ENCODE peak calls at places on chromosomes 16 and 17, in seven cellular contexts. One of them, this sample, is unnamed.
A peak's percentile ranks its signal among the peaks of the same experiment; 100 is the strongest.

GRCh38 chr16:70572050-70572925 is 48.7 kb downstream of the SF3B3 start:
- DNase-seq in smooth muscle cell of the brain vasculature: no peak
- DNase-seq in cardiac fibroblast: peak; percentile 47
- DNase-seq in Calu3: no peak
- DNase-seq in lung: no peak
- DNase-seq in DMS153: no peak
- DNase-seq in GM04503: no peak
- DNase-seq in this sample: no peak

GRCh38 chr16:23424292-23424958 is 28.6 kb downstream of the COG7 start:
- DNase-seq in smooth muscle cell of the brain vasculature: no peak
- DNase-seq in cardiac fibroblast: no peak
- DNase-seq in Calu3: no peak
- DNase-seq in lung: peak; percentile 48
- DNase-seq in DMS153: peak; percentile 53
- DNase-seq in GM04503: no peak
- DNase-seq in this sample: peak; percentile 40

GRCh38 chr16:77336637-77337036 is 98.2 kb downstream of the ADAMTS18 start:
- DNase-seq in smooth muscle cell of the brain vasculature: peak; percentile 57
- DNase-seq in cardiac fibroblast: peak; percentile 65
- DNase-seq in Calu3: no peak
- DNase-seq in lung: no peak
- DNase-seq in DMS153: no peak
- DNase-seq in GM04503: no peak
- DNase-seq in this sample: peak; percentile 32

GRCh38 chr16:51960931-51961330 is 586.0 kb downstream of the TOX3 start:
- DNase-seq in smooth muscle cell of the brain vasculature: no peak
- DNase-seq in cardiac fibroblast: no peak
- DNase-seq in Calu3: no peak
- DNase-seq in lung: no peak
- DNase-seq in DMS153: no peak
- DNase-seq in GM04503: no peak
- DNase-seq in this sample: no peak

GRCh38 chr17:76478730-76479514 is 11.5 kb downstream of the AANAT start:
- DNase-seq in smooth muscle cell of the brain vasculature: no peak
- DNase-seq in cardiac fibroblast: no peak
- DNase-seq in Calu3: no peak
- DNase-seq in lung: no peak
- DNase-seq in DMS153: no peak
- DNase-seq in GM04503: no peak
- DNase-seq in this sample: no peak

GRCh38 chr16:85029413-85029794 is 1.8 kb downstream of the KIAA0513 start:
- DNase-seq in smooth muscle cell of the brain vasculature: no peak
- DNase-seq in cardiac fibroblast: peak; percentile 73
- DNase-seq in Calu3: no peak
- DNase-seq in lung: no peak
- DNase-seq in DMS153: no peak
- DNase-seq in GM04503: no peak
- DNase-seq in this sample: no peak

GRCh38 chr16:87045462-87046216 is 271.6 kb downstream of the C16orf95 start:
- DNase-seq in smooth muscle cell of the brain vasculature: no peak
- DNase-seq in cardiac fibroblast: no peak
- DNase-seq in Calu3: no peak
- DNase-seq in lung: no peak
- DNase-seq in DMS153: no peak
- DNase-seq in GM04503: no peak
- DNase-seq in this sample: no peak

GRCh38 chr16:9340402-9341095 is 249.1 kb downstream of the HAPSTR1 start:
- DNase-seq in smooth muscle cell of the brain vasculature: no peak
- DNase-seq in cardiac fibroblast: no peak
- DNase-seq in Calu3: no peak
- DNase-seq in lung: no peak
- DNase-seq in DMS153: peak; percentile 54
- DNase-seq in GM04503: no peak
- DNase-seq in this sample: no peak

GRCh38 chr17:59221159-59221847 is 992 bp downstream of the GDPD1 start:
- DNase-seq in smooth muscle cell of the brain vasculature: no peak
- DNase-seq in cardiac fibroblast: peak; percentile 14
- DNase-seq in Calu3: no peak
- DNase-seq in lung: no peak
- DNase-seq in DMS153: peak; percentile 0
- DNase-seq in GM04503: no peak
- DNase-seq in this sample: no peak

GRCh38 chr16:87145181-87146176 is 171.7 kb downstream of the C16orf95 start:
- DNase-seq in smooth muscle cell of the brain vasculature: peak; percentile 50
- DNase-seq in cardiac fibroblast: peak; percentile 94
- DNase-seq in Calu3: peak; percentile 90
- DNase-seq in lung: no peak
- DNase-seq in DMS153: no peak
- DNase-seq in GM04503: no peak
- DNase-seq in this sample: no peak

GRCh38 chr17:78166416-78166815 is 2.0 kb upstream of the SYNGR2 start:
- DNase-seq in smooth muscle cell of the brain vasculature: no peak
- DNase-seq in cardiac fibroblast: no peak
- DNase-seq in Calu3: no peak
- DNase-seq in lung: no peak
- DNase-seq in DMS153: no peak
- DNase-seq in GM04503: no peak
- DNase-seq in this sample: peak; percentile 33

GRCh38 chr17:47218896-47219430 is 9.8 kb downstream of the MYL4 start:
- DNase-seq in smooth muscle cell of the brain vasculature: no peak
- DNase-seq in cardiac fibroblast: no peak
- DNase-seq in Calu3: no peak
- DNase-seq in lung: no peak
- DNase-seq in DMS153: no peak
- DNase-seq in GM04503: no peak
- DNase-seq in this sample: no peak

GRCh38 chr17:66468241-66469087 is 166.1 kb downstream of the PRKCA start:
- DNase-seq in smooth muscle cell of the brain vasculature: no peak
- DNase-seq in cardiac fibroblast: peak; percentile 42
- DNase-seq in Calu3: no peak
- DNase-seq in lung: no peak
- DNase-seq in DMS153: no peak
- DNase-seq in GM04503: no peak
- DNase-seq in this sample: no peak

GRCh38 chr16:72963921-72964320 is 84.0 kb downstream of the ZFHX3 start:
- DNase-seq in smooth muscle cell of the brain vasculature: no peak
- DNase-seq in cardiac fibroblast: peak; percentile 47
- DNase-seq in Calu3: no peak
- DNase-seq in lung: no peak
- DNase-seq in DMS153: no peak
- DNase-seq in GM04503: no peak
- DNase-seq in this sample: no peak

GRCh38 chr17:45289316-45290268 is 27.2 kb downstream of the MAP3K14 start:
- DNase-seq in smooth muscle cell of the brain vasculature: no peak
- DNase-seq in cardiac fibroblast: no peak
- DNase-seq in Calu3: no peak
- DNase-seq in lung: no peak
- DNase-seq in DMS153: no peak
- DNase-seq in GM04503: no peak
- DNase-seq in this sample: no peak

GRCh38 chr16:70708381-70709253 is 22.8 kb upstream of the MTSS2 start:
- DNase-seq in smooth muscle cell of the brain vasculature: no peak
- DNase-seq in cardiac fibroblast: no peak
- DNase-seq in Calu3: no peak
- DNase-seq in lung: no peak
- DNase-seq in DMS153: no peak
- DNase-seq in GM04503: no peak
- DNase-seq in this sample: no peak

GRCh38 chr17:33968350-33969044 is 286.6 kb upstream of the CCL2 start:
- DNase-seq in smooth muscle cell of the brain vasculature: no peak
- DNase-seq in cardiac fibroblast: no peak
- DNase-seq in Calu3: no peak
- DNase-seq in lung: no peak
- DNase-seq in DMS153: peak; percentile 62
- DNase-seq in GM04503: no peak
- DNase-seq in this sample: no peak

GRCh38 chr17:42937712-42938596 is 26.3 kb downstream of the AARSD1 start:
- DNase-seq in smooth muscle cell of the brain vasculature: no peak
- DNase-seq in cardiac fibroblast: peak; percentile 78
- DNase-seq in Calu3: peak; percentile 69
- DNase-seq in lung: peak; percentile 31
- DNase-seq in DMS153: peak; percentile 45
- DNase-seq in GM04503: no peak
- DNase-seq in this sample: peak; percentile 34

GRCh38 chr16:62548095-62548494 is 511.9 kb upstream of the CDH8 start:
- DNase-seq in smooth muscle cell of the brain vasculature: no peak
- DNase-seq in cardiac fibroblast: no peak
- DNase-seq in Calu3: no peak
- DNase-seq in lung: no peak
- DNase-seq in DMS153: no peak
- DNase-seq in GM04503: no peak
- DNase-seq in this sample: no peak

GRCh38 chr16:81797443-81797842 is 18.4 kb downstream of the PLCG2 start:
- DNase-seq in smooth muscle cell of the brain vasculature: no peak
- DNase-seq in cardiac fibroblast: no peak
- DNase-seq in Calu3: no peak
- DNase-seq in lung: no peak
- DNase-seq in DMS153: no peak
- DNase-seq in GM04503: no peak
- DNase-seq in this sample: no peak

GRCh38 chr17:71276071-71276470 is 844.7 kb upstream of the SOX9 start:
- DNase-seq in smooth muscle cell of the brain vasculature: no peak
- DNase-seq in cardiac fibroblast: no peak
- DNase-seq in Calu3: peak; percentile 6
- DNase-seq in lung: no peak
- DNase-seq in DMS153: no peak
- DNase-seq in GM04503: no peak
- DNase-seq in this sample: no peak

GRCh38 chr17:65593870-65594584 is 32.6 kb upstream of the AXIN2 start:
- DNase-seq in smooth muscle cell of the brain vasculature: peak; percentile 17
- DNase-seq in cardiac fibroblast: peak; percentile 30
- DNase-seq in Calu3: no peak
- DNase-seq in lung: no peak
- DNase-seq in DMS153: no peak
- DNase-seq in GM04503: no peak
- DNase-seq in this sample: no peak

GRCh38 chr17:11917415-11917814 is 79.9 kb downstream of the ZNF18 start:
- DNase-seq in smooth muscle cell of the brain vasculature: no peak
- DNase-seq in cardiac fibroblast: no peak
- DNase-seq in Calu3: no peak
- DNase-seq in lung: no peak
- DNase-seq in DMS153: no peak
- DNase-seq in GM04503: no peak
- DNase-seq in this sample: no peak

GRCh38 chr17:8728991-8729390 is 15.6 kb downstream of the CCDC42 start:
- DNase-seq in smooth muscle cell of the brain vasculature: no peak
- DNase-seq in cardiac fibroblast: no peak
- DNase-seq in Calu3: no peak
- DNase-seq in lung: no peak
- DNase-seq in DMS153: no peak
- DNase-seq in GM04503: no peak
- DNase-seq in this sample: no peak

GRCh38 chr16:16109453-16110110 is 113.7 kb downstream of the ABCC6 start:
- DNase-seq in smooth muscle cell of the brain vasculature: no peak
- DNase-seq in cardiac fibroblast: no peak
- DNase-seq in Calu3: no peak
- DNase-seq in lung: no peak
- DNase-seq in DMS153: no peak
- DNase-seq in GM04503: no peak
- DNase-seq in this sample: no peak

GRCh38 chr16:24013733-24014645 is 178.2 kb downstream of the PRKCB start:
- DNase-seq in smooth muscle cell of the brain vasculature: no peak
- DNase-seq in cardiac fibroblast: no peak
- DNase-seq in Calu3: no peak
- DNase-seq in lung: no peak
- DNase-seq in DMS153: peak; percentile 97
- DNase-seq in GM04503: no peak
- DNase-seq in this sample: peak; percentile 86

GRCh38 chr16:49050607-49051006 is 231.0 kb downstream of the CBLN1 start:
- DNase-seq in smooth muscle cell of the brain vasculature: no peak
- DNase-seq in cardiac fibroblast: no peak
- DNase-seq in Calu3: no peak
- DNase-seq in lung: no peak
- DNase-seq in DMS153: no peak
- DNase-seq in GM04503: no peak
- DNase-seq in this sample: no peak

GRCh38 chr17:4786111-4786491 is at the start of gene VMO1:
- DNase-seq in smooth muscle cell of the brain vasculature: no peak
- DNase-seq in cardiac fibroblast: peak; percentile 28
- DNase-seq in Calu3: no peak
- DNase-seq in lung: no peak
- DNase-seq in DMS153: no peak
- DNase-seq in GM04503: no peak
- DNase-seq in this sample: no peak

GRCh38 chr17:32819035-32819434 is 57.9 kb downstream of the MYO1D start:
- DNase-seq in smooth muscle cell of the brain vasculature: no peak
- DNase-seq in cardiac fibroblast: peak; percentile 51
- DNase-seq in Calu3: no peak
- DNase-seq in lung: no peak
- DNase-seq in DMS153: no peak
- DNase-seq in GM04503: peak; percentile 47
- DNase-seq in this sample: no peak

GRCh38 chr16:86322840-86323239 is 187.5 kb upstream of the FOXF1 start:
- DNase-seq in smooth muscle cell of the brain vasculature: no peak
- DNase-seq in cardiac fibroblast: no peak
- DNase-seq in Calu3: no peak
- DNase-seq in lung: no peak
- DNase-seq in DMS153: no peak
- DNase-seq in GM04503: no peak
- DNase-seq in this sample: no peak

GRCh38 chr17:32157225-32157624 is 14.9 kb downstream of the RHOT1 start:
- DNase-seq in smooth muscle cell of the brain vasculature: no peak
- DNase-seq in cardiac fibroblast: peak; percentile 66
- DNase-seq in Calu3: no peak
- DNase-seq in lung: no peak
- DNase-seq in DMS153: no peak
- DNase-seq in GM04503: no peak
- DNase-seq in this sample: no peak

GRCh38 chr16:30567991-30568638 is 3.4 kb downstream of the ZNF688 start:
- DNase-seq in smooth muscle cell of the brain vasculature: no peak
- DNase-seq in cardiac fibroblast: peak; percentile 95
- DNase-seq in Calu3: no peak
- DNase-seq in lung: no peak
- DNase-seq in DMS153: peak; percentile 47
- DNase-seq in GM04503: peak; percentile 56
- DNase-seq in this sample: peak; percentile 32

GRCh38 chr17:2399572-2400473 is 1.0 kb downstream of the MNT start:
- DNase-seq in smooth muscle cell of the brain vasculature: peak; percentile 87
- DNase-seq in cardiac fibroblast: peak; percentile 95
- DNase-seq in Calu3: peak; percentile 95
- DNase-seq in lung: peak; percentile 95
- DNase-seq in DMS153: peak; percentile 85
- DNase-seq in GM04503: peak; percentile 89
- DNase-seq in this sample: peak; percentile 93

GRCh38 chr16:79618712-79619050 is 18.1 kb upstream of the MAF start:
- DNase-seq in smooth muscle cell of the brain vasculature: no peak
- DNase-seq in cardiac fibroblast: no peak
- DNase-seq in Calu3: no peak
- DNase-seq in lung: no peak
- DNase-seq in DMS153: no peak
- DNase-seq in GM04503: no peak
- DNase-seq in this sample: no peak

GRCh38 chr17:16001498-16001897 is 1.9 kb downstream of the TTC19 start:
- DNase-seq in smooth muscle cell of the brain vasculature: no peak
- DNase-seq in cardiac fibroblast: peak; percentile 62
- DNase-seq in Calu3: no peak
- DNase-seq in lung: no peak
- DNase-seq in DMS153: no peak
- DNase-seq in GM04503: no peak
- DNase-seq in this sample: no peak

GRCh38 chr17:72531729-72532128 is 410.9 kb downstream of the SOX9 start:
- DNase-seq in smooth muscle cell of the brain vasculature: no peak
- DNase-seq in cardiac fibroblast: no peak
- DNase-seq in Calu3: no peak
- DNase-seq in lung: no peak
- DNase-seq in DMS153: no peak
- DNase-seq in GM04503: no peak
- DNase-seq in this sample: no peak